ENCODE peak calls at places on chromosomes 16 and 17, in ten cellular contexts. One of them, this sample, is unnamed.

GRCh38 chr16:11781773-11782172 is 15.3 kb downstream of the ZC3H7A start:
- DNase-seq in A172: no peak
- DNase-seq in ascending aorta: no peak
- DNase-seq in anterior cingulate cortex: peak
- DNase-seq in activated T-helper 1 cell treated with anti-CD3 and anti-CD28 coated beads, Interleukin-12 subunit alpha, Interleukin-12 subunit beta, Interleukin-2, Interleukin-4 antibody, amounts not matched to agents 30 ng/mL and 10 ng/mL and 1 ng/mL, durations not matched to agents 14 hours and 24 hours and 36 hours: no peak
- DNase-seq in occipital lobe: peak
- DNase-seq in stimulated activated CD4-positive, alpha-beta T cell treated with anti-CD3 and anti-CD28 coated beads, Interleukin-2, amount 100 ng/mL, for 48 hours: no peak
- DNase-seq in COR-L47: peak
- DNase-seq in right atrium auricular region: no peak
- DNase-seq in AG04450: no peak
- DNase-seq in this sample: no peak

GRCh38 chr17:14321476-14321949 is 20.6 kb downstream of the HS3ST3B1 start:
- DNase-seq in A172: no peak
- DNase-seq in ascending aorta: no peak
- DNase-seq in anterior cingulate cortex: no peak
- DNase-seq in activated T-helper 1 cell treated with anti-CD3 and anti-CD28 coated beads, Interleukin-12 subunit alpha, Interleukin-12 subunit beta, Interleukin-2, Interleukin-4 antibody, amounts not matched to agents 30 ng/mL and 10 ng/mL and 1 ng/mL, durations not matched to agents 14 hours and 24 hours and 36 hours: no peak
- DNase-seq in occipital lobe: no peak
- DNase-seq in stimulated activated CD4-positive, alpha-beta T cell treated with anti-CD3 and anti-CD28 coated beads, Interleukin-2, amount 100 ng/mL, for 48 hours: no peak
- DNase-seq in COR-L47: no peak
- DNase-seq in right atrium auricular region: no peak
- DNase-seq in AG04450: no peak
- DNase-seq in this sample: no peak

GRCh38 chr17:59470624-59471297 is 94.6 kb upstream of the DHX40 start:
- DNase-seq in A172: peak
- DNase-seq in ascending aorta: no peak
- DNase-seq in anterior cingulate cortex: no peak
- DNase-seq in activated T-helper 1 cell treated with anti-CD3 and anti-CD28 coated beads, Interleukin-12 subunit alpha, Interleukin-12 subunit beta, Interleukin-2, Interleukin-4 antibody, amounts not matched to agents 30 ng/mL and 10 ng/mL and 1 ng/mL, durations not matched to agents 14 hours and 24 hours and 36 hours: no peak
- DNase-seq in occipital lobe: no peak
- DNase-seq in stimulated activated CD4-positive, alpha-beta T cell treated with anti-CD3 and anti-CD28 coated beads, Interleukin-2, amount 100 ng/mL, for 48 hours: no peak
- DNase-seq in COR-L47: no peak
- DNase-seq in right atrium auricular region: no peak
- DNase-seq in AG04450: no peak
- DNase-seq in this sample: no peak

GRCh38 chr17:57366558-57367351 is 110.4 kb downstream of the MSI2 start:
- DNase-seq in A172: no peak
- DNase-seq in ascending aorta: no peak
- DNase-seq in anterior cingulate cortex: peak
- DNase-seq in activated T-helper 1 cell treated with anti-CD3 and anti-CD28 coated beads, Interleukin-12 subunit alpha, Interleukin-12 subunit beta, Interleukin-2, Interleukin-4 antibody, amounts not matched to agents 30 ng/mL and 10 ng/mL and 1 ng/mL, durations not matched to agents 14 hours and 24 hours and 36 hours: no peak
- DNase-seq in occipital lobe: no peak
- DNase-seq in stimulated activated CD4-positive, alpha-beta T cell treated with anti-CD3 and anti-CD28 coated beads, Interleukin-2, amount 100 ng/mL, for 48 hours: no peak
- DNase-seq in COR-L47: no peak
- DNase-seq in right atrium auricular region: no peak
- DNase-seq in AG04450: no peak
- DNase-seq in this sample: no peak

GRCh38 chr16:85602831-85603755 is 10.0 kb upstream of the GSE1 start:
- DNase-seq in A172: no peak
- DNase-seq in ascending aorta: no peak
- DNase-seq in anterior cingulate cortex: no peak
- DNase-seq in activated T-helper 1 cell treated with anti-CD3 and anti-CD28 coated beads, Interleukin-12 subunit alpha, Interleukin-12 subunit beta, Interleukin-2, Interleukin-4 antibody, amounts not matched to agents 30 ng/mL and 10 ng/mL and 1 ng/mL, durations not matched to agents 14 hours and 24 hours and 36 hours: no peak
- DNase-seq in occipital lobe: no peak
- DNase-seq in stimulated activated CD4-positive, alpha-beta T cell treated with anti-CD3 and anti-CD28 coated beads, Interleukin-2, amount 100 ng/mL, for 48 hours: no peak
- DNase-seq in COR-L47: peak
- DNase-seq in right atrium auricular region: no peak
- DNase-seq in AG04450: no peak
- DNase-seq in this sample: no peak

GRCh38 chr17:45293413-45294211 is 23.2 kb downstream of the MAP3K14 start:
- DNase-seq in A172: peak
- DNase-seq in ascending aorta: peak
- DNase-seq in anterior cingulate cortex: peak
- DNase-seq in activated T-helper 1 cell treated with anti-CD3 and anti-CD28 coated beads, Interleukin-12 subunit alpha, Interleukin-12 subunit beta, Interleukin-2, Interleukin-4 antibody, amounts not matched to agents 30 ng/mL and 10 ng/mL and 1 ng/mL, durations not matched to agents 14 hours and 24 hours and 36 hours: no peak
- DNase-seq in occipital lobe: peak
- DNase-seq in stimulated activated CD4-positive, alpha-beta T cell treated with anti-CD3 and anti-CD28 coated beads, Interleukin-2, amount 100 ng/mL, for 48 hours: no peak
- DNase-seq in COR-L47: no peak
- DNase-seq in right atrium auricular region: peak
- DNase-seq in AG04450: peak
- DNase-seq in this sample: no peak

GRCh38 chr16:3508736-3509135 is 7.9 kb downstream of the CLUAP1 start:
- DNase-seq in A172: peak
- DNase-seq in ascending aorta: no peak
- DNase-seq in anterior cingulate cortex: no peak
- DNase-seq in activated T-helper 1 cell treated with anti-CD3 and anti-CD28 coated beads, Interleukin-12 subunit alpha, Interleukin-12 subunit beta, Interleukin-2, Interleukin-4 antibody, amounts not matched to agents 30 ng/mL and 10 ng/mL and 1 ng/mL, durations not matched to agents 14 hours and 24 hours and 36 hours: no peak
- DNase-seq in occipital lobe: no peak
- DNase-seq in stimulated activated CD4-positive, alpha-beta T cell treated with anti-CD3 and anti-CD28 coated beads, Interleukin-2, amount 100 ng/mL, for 48 hours: no peak
- DNase-seq in COR-L47: no peak
- DNase-seq in right atrium auricular region: no peak
- DNase-seq in AG04450: no peak
- DNase-seq in this sample: no peak

GRCh38 chr16:12874135-12874534 is 27.3 kb upstream of the SHISA9 start:
- DNase-seq in A172: peak
- DNase-seq in ascending aorta: no peak
- DNase-seq in anterior cingulate cortex: no peak
- DNase-seq in activated T-helper 1 cell treated with anti-CD3 and anti-CD28 coated beads, Interleukin-12 subunit alpha, Interleukin-12 subunit beta, Interleukin-2, Interleukin-4 antibody, amounts not matched to agents 30 ng/mL and 10 ng/mL and 1 ng/mL, durations not matched to agents 14 hours and 24 hours and 36 hours: no peak
- DNase-seq in occipital lobe: no peak
- DNase-seq in stimulated activated CD4-positive, alpha-beta T cell treated with anti-CD3 and anti-CD28 coated beads, Interleukin-2, amount 100 ng/mL, for 48 hours: no peak
- DNase-seq in COR-L47: no peak
- DNase-seq in right atrium auricular region: no peak
- DNase-seq in AG04450: no peak
- DNase-seq in this sample: no peak

GRCh38 chr16:11396241-11397048 is 51.2 kb downstream of the RMI2 start:
- DNase-seq in A172: peak
- DNase-seq in ascending aorta: no peak
- DNase-seq in anterior cingulate cortex: peak
- DNase-seq in activated T-helper 1 cell treated with anti-CD3 and anti-CD28 coated beads, Interleukin-12 subunit alpha, Interleukin-12 subunit beta, Interleukin-2, Interleukin-4 antibody, amounts not matched to agents 30 ng/mL and 10 ng/mL and 1 ng/mL, durations not matched to agents 14 hours and 24 hours and 36 hours: peak
- DNase-seq in occipital lobe: peak
- DNase-seq in stimulated activated CD4-positive, alpha-beta T cell treated with anti-CD3 and anti-CD28 coated beads, Interleukin-2, amount 100 ng/mL, for 48 hours: peak
- DNase-seq in COR-L47: peak
- DNase-seq in right atrium auricular region: peak
- DNase-seq in AG04450: peak
- DNase-seq in this sample: peak

GRCh38 chr17:28940142-28940541 is 11.2 kb downstream of the PHF12 start:
- DNase-seq in A172: no peak
- DNase-seq in ascending aorta: no peak
- DNase-seq in anterior cingulate cortex: no peak
- DNase-seq in activated T-helper 1 cell treated with anti-CD3 and anti-CD28 coated beads, Interleukin-12 subunit alpha, Interleukin-12 subunit beta, Interleukin-2, Interleukin-4 antibody, amounts not matched to agents 30 ng/mL and 10 ng/mL and 1 ng/mL, durations not matched to agents 14 hours and 24 hours and 36 hours: no peak
- DNase-seq in occipital lobe: no peak
- DNase-seq in stimulated activated CD4-positive, alpha-beta T cell treated with anti-CD3 and anti-CD28 coated beads, Interleukin-2, amount 100 ng/mL, for 48 hours: no peak
- DNase-seq in COR-L47: no peak
- DNase-seq in right atrium auricular region: no peak
- DNase-seq in AG04450: no peak
- DNase-seq in this sample: no peak

GRCh38 chr16:67664258-67664657 is 2.3 kb downstream of the ENKD1 start:
- DNase-seq in A172: no peak
- DNase-seq in ascending aorta: no peak
- DNase-seq in anterior cingulate cortex: no peak
- DNase-seq in activated T-helper 1 cell treated with anti-CD3 and anti-CD28 coated beads, Interleukin-12 subunit alpha, Interleukin-12 subunit beta, Interleukin-2, Interleukin-4 antibody, amounts not matched to agents 30 ng/mL and 10 ng/mL and 1 ng/mL, durations not matched to agents 14 hours and 24 hours and 36 hours: no peak
- DNase-seq in occipital lobe: no peak
- DNase-seq in stimulated activated CD4-positive, alpha-beta T cell treated with anti-CD3 and anti-CD28 coated beads, Interleukin-2, amount 100 ng/mL, for 48 hours: no peak
- DNase-seq in COR-L47: no peak
- DNase-seq in right atrium auricular region: no peak
- DNase-seq in AG04450: no peak
- DNase-seq in this sample: no peak

GRCh38 chr16:11232852-11233726 is 22.9 kb downstream of the SOCS1 start:
- DNase-seq in A172: no peak
- DNase-seq in ascending aorta: no peak
- DNase-seq in anterior cingulate cortex: no peak
- DNase-seq in activated T-helper 1 cell treated with anti-CD3 and anti-CD28 coated beads, Interleukin-12 subunit alpha, Interleukin-12 subunit beta, Interleukin-2, Interleukin-4 antibody, amounts not matched to agents 30 ng/mL and 10 ng/mL and 1 ng/mL, durations not matched to agents 14 hours and 24 hours and 36 hours: peak
- DNase-seq in occipital lobe: no peak
- DNase-seq in stimulated activated CD4-positive, alpha-beta T cell treated with anti-CD3 and anti-CD28 coated beads, Interleukin-2, amount 100 ng/mL, for 48 hours: peak
- DNase-seq in COR-L47: no peak
- DNase-seq in right atrium auricular region: no peak
- DNase-seq in AG04450: no peak
- DNase-seq in this sample: no peak

GRCh38 chr17:67578058-67578457 is 139.7 kb upstream of the NOL11 start:
- DNase-seq in A172: no peak
- DNase-seq in ascending aorta: no peak
- DNase-seq in anterior cingulate cortex: no peak
- DNase-seq in activated T-helper 1 cell treated with anti-CD3 and anti-CD28 coated beads, Interleukin-12 subunit alpha, Interleukin-12 subunit beta, Interleukin-2, Interleukin-4 antibody, amounts not matched to agents 30 ng/mL and 10 ng/mL and 1 ng/mL, durations not matched to agents 14 hours and 24 hours and 36 hours: no peak
- DNase-seq in occipital lobe: no peak
- DNase-seq in stimulated activated CD4-positive, alpha-beta T cell treated with anti-CD3 and anti-CD28 coated beads, Interleukin-2, amount 100 ng/mL, for 48 hours: no peak
- DNase-seq in COR-L47: no peak
- DNase-seq in right atrium auricular region: no peak
- DNase-seq in AG04450: no peak
- DNase-seq in this sample: no peak

GRCh38 chr16:15435216-15435864 is 952 bp downstream of the BMERB1 start:
- DNase-seq in A172: no peak
- DNase-seq in ascending aorta: no peak
- DNase-seq in anterior cingulate cortex: no peak
- DNase-seq in activated T-helper 1 cell treated with anti-CD3 and anti-CD28 coated beads, Interleukin-12 subunit alpha, Interleukin-12 subunit beta, Interleukin-2, Interleukin-4 antibody, amounts not matched to agents 30 ng/mL and 10 ng/mL and 1 ng/mL, durations not matched to agents 14 hours and 24 hours and 36 hours: no peak
- DNase-seq in occipital lobe: no peak
- DNase-seq in stimulated activated CD4-positive, alpha-beta T cell treated with anti-CD3 and anti-CD28 coated beads, Interleukin-2, amount 100 ng/mL, for 48 hours: no peak
- DNase-seq in COR-L47: no peak
- DNase-seq in right atrium auricular region: no peak
- DNase-seq in AG04450: no peak
- DNase-seq in this sample: no peak

GRCh38 chr16:68475071-68475470 is 26.8 kb upstream of the SMPD3 start:
- DNase-seq in A172: no peak
- DNase-seq in ascending aorta: no peak
- DNase-seq in anterior cingulate cortex: no peak
- DNase-seq in activated T-helper 1 cell treated with anti-CD3 and anti-CD28 coated beads, Interleukin-12 subunit alpha, Interleukin-12 subunit beta, Interleukin-2, Interleukin-4 antibody, amounts not matched to agents 30 ng/mL and 10 ng/mL and 1 ng/mL, durations not matched to agents 14 hours and 24 hours and 36 hours: no peak
- DNase-seq in occipital lobe: no peak
- DNase-seq in stimulated activated CD4-positive, alpha-beta T cell treated with anti-CD3 and anti-CD28 coated beads, Interleukin-2, amount 100 ng/mL, for 48 hours: no peak
- DNase-seq in COR-L47: no peak
- DNase-seq in right atrium auricular region: no peak
- DNase-seq in AG04450: no peak
- DNase-seq in this sample: no peak

GRCh38 chr16:52283018-52283417 is 263.9 kb downstream of the TOX3 start:
- DNase-seq in A172: no peak
- DNase-seq in ascending aorta: no peak
- DNase-seq in anterior cingulate cortex: no peak
- DNase-seq in activated T-helper 1 cell treated with anti-CD3 and anti-CD28 coated beads, Interleukin-12 subunit alpha, Interleukin-12 subunit beta, Interleukin-2, Interleukin-4 antibody, amounts not matched to agents 30 ng/mL and 10 ng/mL and 1 ng/mL, durations not matched to agents 14 hours and 24 hours and 36 hours: no peak
- DNase-seq in occipital lobe: no peak
- DNase-seq in stimulated activated CD4-positive, alpha-beta T cell treated with anti-CD3 and anti-CD28 coated beads, Interleukin-2, amount 100 ng/mL, for 48 hours: no peak
- DNase-seq in COR-L47: no peak
- DNase-seq in right atrium auricular region: no peak
- DNase-seq in AG04450: no peak
- DNase-seq in this sample: no peak

GRCh38 chr17:78925662-78926555 is 722 bp upstream of the TIMP2 start:
- DNase-seq in A172: peak
- DNase-seq in ascending aorta: peak
- DNase-seq in anterior cingulate cortex: peak
- DNase-seq in activated T-helper 1 cell treated with anti-CD3 and anti-CD28 coated beads, Interleukin-12 subunit alpha, Interleukin-12 subunit beta, Interleukin-2, Interleukin-4 antibody, amounts not matched to agents 30 ng/mL and 10 ng/mL and 1 ng/mL, durations not matched to agents 14 hours and 24 hours and 36 hours: no peak
- DNase-seq in occipital lobe: peak
- DNase-seq in stimulated activated CD4-positive, alpha-beta T cell treated with anti-CD3 and anti-CD28 coated beads, Interleukin-2, amount 100 ng/mL, for 48 hours: no peak
- DNase-seq in COR-L47: no peak
- DNase-seq in right atrium auricular region: peak
- DNase-seq in AG04450: peak
- DNase-seq in this sample: no peak

GRCh38 chr16:1043831-1044514 is 28.6 kb upstream of the SSTR5 start:
- DNase-seq in A172: no peak
- DNase-seq in ascending aorta: no peak
- DNase-seq in anterior cingulate cortex: no peak
- DNase-seq in activated T-helper 1 cell treated with anti-CD3 and anti-CD28 coated beads, Interleukin-12 subunit alpha, Interleukin-12 subunit beta, Interleukin-2, Interleukin-4 antibody, amounts not matched to agents 30 ng/mL and 10 ng/mL and 1 ng/mL, durations not matched to agents 14 hours and 24 hours and 36 hours: no peak
- DNase-seq in occipital lobe: no peak
- DNase-seq in stimulated activated CD4-positive, alpha-beta T cell treated with anti-CD3 and anti-CD28 coated beads, Interleukin-2, amount 100 ng/mL, for 48 hours: no peak
- DNase-seq in COR-L47: no peak
- DNase-seq in right atrium auricular region: no peak
- DNase-seq in AG04450: no peak
- DNase-seq in this sample: no peak

GRCh38 chr16:14302031-14302398 is 230.9 kb downstream of the MRTFB start:
- DNase-seq in A172: peak
- DNase-seq in ascending aorta: no peak
- DNase-seq in anterior cingulate cortex: peak
- DNase-seq in activated T-helper 1 cell treated with anti-CD3 and anti-CD28 coated beads, Interleukin-12 subunit alpha, Interleukin-12 subunit beta, Interleukin-2, Interleukin-4 antibody, amounts not matched to agents 30 ng/mL and 10 ng/mL and 1 ng/mL, durations not matched to agents 14 hours and 24 hours and 36 hours: no peak
- DNase-seq in occipital lobe: no peak
- DNase-seq in stimulated activated CD4-positive, alpha-beta T cell treated with anti-CD3 and anti-CD28 coated beads, Interleukin-2, amount 100 ng/mL, for 48 hours: no peak
- DNase-seq in COR-L47: no peak
- DNase-seq in right atrium auricular region: no peak
- DNase-seq in AG04450: no peak
- DNase-seq in this sample: peak

GRCh38 chr17:3956983-3957382 is 7.3 kb downstream of the ATP2A3 start:
- DNase-seq in A172: no peak
- DNase-seq in ascending aorta: no peak
- DNase-seq in anterior cingulate cortex: no peak
- DNase-seq in activated T-helper 1 cell treated with anti-CD3 and anti-CD28 coated beads, Interleukin-12 subunit alpha, Interleukin-12 subunit beta, Interleukin-2, Interleukin-4 antibody, amounts not matched to agents 30 ng/mL and 10 ng/mL and 1 ng/mL, durations not matched to agents 14 hours and 24 hours and 36 hours: no peak
- DNase-seq in occipital lobe: no peak
- DNase-seq in stimulated activated CD4-positive, alpha-beta T cell treated with anti-CD3 and anti-CD28 coated beads, Interleukin-2, amount 100 ng/mL, for 48 hours: no peak
- DNase-seq in COR-L47: peak
- DNase-seq in right atrium auricular region: no peak
- DNase-seq in AG04450: no peak
- DNase-seq in this sample: peak

GRCh38 chr16:64962786-64963185 is 159.1 kb downstream of the CDH11 start:
- DNase-seq in A172: no peak
- DNase-seq in ascending aorta: no peak
- DNase-seq in anterior cingulate cortex: no peak
- DNase-seq in activated T-helper 1 cell treated with anti-CD3 and anti-CD28 coated beads, Interleukin-12 subunit alpha, Interleukin-12 subunit beta, Interleukin-2, Interleukin-4 antibody, amounts not matched to agents 30 ng/mL and 10 ng/mL and 1 ng/mL, durations not matched to agents 14 hours and 24 hours and 36 hours: no peak
- DNase-seq in occipital lobe: no peak
- DNase-seq in stimulated activated CD4-positive, alpha-beta T cell treated with anti-CD3 and anti-CD28 coated beads, Interleukin-2, amount 100 ng/mL, for 48 hours: no peak
- DNase-seq in COR-L47: no peak
- DNase-seq in right atrium auricular region: no peak
- DNase-seq in AG04450: no peak
- DNase-seq in this sample: no peak

GRCh38 chr17:81131486-81132196 is 33.7 kb upstream of the PVALEF start:
- DNase-seq in A172: no peak
- DNase-seq in ascending aorta: no peak
- DNase-seq in anterior cingulate cortex: no peak
- DNase-seq in activated T-helper 1 cell treated with anti-CD3 and anti-CD28 coated beads, Interleukin-12 subunit alpha, Interleukin-12 subunit beta, Interleukin-2, Interleukin-4 antibody, amounts not matched to agents 30 ng/mL and 10 ng/mL and 1 ng/mL, durations not matched to agents 14 hours and 24 hours and 36 hours: no peak
- DNase-seq in occipital lobe: no peak
- DNase-seq in stimulated activated CD4-positive, alpha-beta T cell treated with anti-CD3 and anti-CD28 coated beads, Interleukin-2, amount 100 ng/mL, for 48 hours: no peak
- DNase-seq in COR-L47: no peak
- DNase-seq in right atrium auricular region: no peak
- DNase-seq in AG04450: no peak
- DNase-seq in this sample: no peak

GRCh38 chr16:85466989-85467388 is 146.1 kb upstream of the GSE1 start:
- DNase-seq in A172: no peak
- DNase-seq in ascending aorta: no peak
- DNase-seq in anterior cingulate cortex: no peak
- DNase-seq in activated T-helper 1 cell treated with anti-CD3 and anti-CD28 coated beads, Interleukin-12 subunit alpha, Interleukin-12 subunit beta, Interleukin-2, Interleukin-4 antibody, amounts not matched to agents 30 ng/mL and 10 ng/mL and 1 ng/mL, durations not matched to agents 14 hours and 24 hours and 36 hours: no peak
- DNase-seq in occipital lobe: no peak
- DNase-seq in stimulated activated CD4-positive, alpha-beta T cell treated with anti-CD3 and anti-CD28 coated beads, Interleukin-2, amount 100 ng/mL, for 48 hours: no peak
- DNase-seq in COR-L47: no peak
- DNase-seq in right atrium auricular region: no peak
- DNase-seq in AG04450: no peak
- DNase-seq in this sample: no peak

GRCh38 chr17:78226055-78226751 is 5.2 kb upstream of the TMEM235 start:
- DNase-seq in A172: no peak
- DNase-seq in ascending aorta: no peak
- DNase-seq in anterior cingulate cortex: no peak
- DNase-seq in activated T-helper 1 cell treated with anti-CD3 and anti-CD28 coated beads, Interleukin-12 subunit alpha, Interleukin-12 subunit beta, Interleukin-2, Interleukin-4 antibody, amounts not matched to agents 30 ng/mL and 10 ng/mL and 1 ng/mL, durations not matched to agents 14 hours and 24 hours and 36 hours: no peak
- DNase-seq in occipital lobe: no peak
- DNase-seq in stimulated activated CD4-positive, alpha-beta T cell treated with anti-CD3 and anti-CD28 coated beads, Interleukin-2, amount 100 ng/mL, for 48 hours: no peak
- DNase-seq in COR-L47: no peak
- DNase-seq in right atrium auricular region: no peak
- DNase-seq in AG04450: no peak
- DNase-seq in this sample: no peak

GRCh38 chr16:89910717-89911354 is 7.8 kb upstream of the MC1R start:
- DNase-seq in A172: no peak
- DNase-seq in ascending aorta: no peak
- DNase-seq in anterior cingulate cortex: no peak
- DNase-seq in activated T-helper 1 cell treated with anti-CD3 and anti-CD28 coated beads, Interleukin-12 subunit alpha, Interleukin-12 subunit beta, Interleukin-2, Interleukin-4 antibody, amounts not matched to agents 30 ng/mL and 10 ng/mL and 1 ng/mL, durations not matched to agents 14 hours and 24 hours and 36 hours: no peak
- DNase-seq in occipital lobe: no peak
- DNase-seq in stimulated activated CD4-positive, alpha-beta T cell treated with anti-CD3 and anti-CD28 coated beads, Interleukin-2, amount 100 ng/mL, for 48 hours: no peak
- DNase-seq in COR-L47: no peak
- DNase-seq in right atrium auricular region: no peak
- DNase-seq in AG04450: no peak
- DNase-seq in this sample: no peak

GRCh38 chr16:25875956-25876608 is 184.3 kb downstream of the HS3ST4 start:
- DNase-seq in A172: no peak
- DNase-seq in ascending aorta: no peak
- DNase-seq in anterior cingulate cortex: no peak
- DNase-seq in activated T-helper 1 cell treated with anti-CD3 and anti-CD28 coated beads, Interleukin-12 subunit alpha, Interleukin-12 subunit beta, Interleukin-2, Interleukin-4 antibody, amounts not matched to agents 30 ng/mL and 10 ng/mL and 1 ng/mL, durations not matched to agents 14 hours and 24 hours and 36 hours: no peak
- DNase-seq in occipital lobe: no peak
- DNase-seq in stimulated activated CD4-positive, alpha-beta T cell treated with anti-CD3 and anti-CD28 coated beads, Interleukin-2, amount 100 ng/mL, for 48 hours: no peak
- DNase-seq in COR-L47: no peak
- DNase-seq in right atrium auricular region: no peak
- DNase-seq in AG04450: no peak
- DNase-seq in this sample: no peak

GRCh38 chr17:29760771-29761682 is 138.3 kb upstream of the CORO6 start:
- DNase-seq in A172: peak
- DNase-seq in ascending aorta: peak
- DNase-seq in anterior cingulate cortex: peak
- DNase-seq in activated T-helper 1 cell treated with anti-CD3 and anti-CD28 coated beads, Interleukin-12 subunit alpha, Interleukin-12 subunit beta, Interleukin-2, Interleukin-4 antibody, amounts not matched to agents 30 ng/mL and 10 ng/mL and 1 ng/mL, durations not matched to agents 14 hours and 24 hours and 36 hours: peak
- DNase-seq in occipital lobe: peak
- DNase-seq in stimulated activated CD4-positive, alpha-beta T cell treated with anti-CD3 and anti-CD28 coated beads, Interleukin-2, amount 100 ng/mL, for 48 hours: peak
- DNase-seq in COR-L47: no peak
- DNase-seq in right atrium auricular region: peak
- DNase-seq in AG04450: peak
- DNase-seq in this sample: no peak

GRCh38 chr16:72932050-72932449 is 115.9 kb downstream of the ZFHX3 start:
- DNase-seq in A172: no peak
- DNase-seq in ascending aorta: no peak
- DNase-seq in anterior cingulate cortex: no peak
- DNase-seq in activated T-helper 1 cell treated with anti-CD3 and anti-CD28 coated beads, Interleukin-12 subunit alpha, Interleukin-12 subunit beta, Interleukin-2, Interleukin-4 antibody, amounts not matched to agents 30 ng/mL and 10 ng/mL and 1 ng/mL, durations not matched to agents 14 hours and 24 hours and 36 hours: no peak
- DNase-seq in occipital lobe: no peak
- DNase-seq in stimulated activated CD4-positive, alpha-beta T cell treated with anti-CD3 and anti-CD28 coated beads, Interleukin-2, amount 100 ng/mL, for 48 hours: no peak
- DNase-seq in COR-L47: no peak
- DNase-seq in right atrium auricular region: no peak
- DNase-seq in AG04450: no peak
- DNase-seq in this sample: no peak

This sample was measured in NCI-H2107.